ENCODE peak calls at places on chromosome 7, in ten cellular contexts. V is mammary epithelial cell, K is suprapubic skin, W is testis, X is cardiac fibroblast, G is skeletal muscle cell, U is HAP-1, L is choroid plexus epithelial cell, M is PC-3, S is heart right ventricle. H is an unnamed sample.

GRCh38 chr7:148589640-148590039 is 926 bp upstream of the C7orf33 start:
- DNase-seq in L (no peak), U (no peak), V (no peak), S (no peak), W (no peak), X (no peak), M (no peak), G (no peak), K (no peak), H (no peak)

GRCh38 chr7:16556359-16556758 is 29.7 kb downstream of the LRRC72 start:
- DNase-seq in K (no peak), L (no peak), S (no peak), W (no peak), U (no peak), G (no peak), X (no peak), M (no peak), V (no peak), H (no peak)

GRCh38 chr7:96899108-96899507 is 106.2 kb upstream of the DLX6 start:
- DNase-seq in G (no peak), V (no peak), L (no peak), M (no peak), W (no peak), S (no peak), K (no peak), X (no peak), U (no peak), H (no peak)

GRCh38 chr7:141220263-141220662 is 146.4 kb downstream of the TMEM178B start:
- DNase-seq in W (no peak), M (no peak), S (no peak), L (peak; percentile 10), G (no peak), V (no peak), K (no peak), U (peak; percentile 59), X (no peak), H (no peak)

GRCh38 chr7:116552616-116553015 is 27.8 kb downstream of the CAV1 start:
- DNase-seq in U (no peak), V (peak; percentile 76), W (no peak), K (no peak), G (no peak), M (peak; percentile 50), S (no peak), X (no peak), L (peak; percentile 31), H (no peak)

GRCh38 chr7:26490631-26491624 is 199.3 kb downstream of the SNX10 start:
- DNase-seq in U (no peak), X (no peak), S (no peak), V (peak; percentile 91), G (no peak), K (no peak), L (no peak), W (no peak), M (peak; percentile 9), H (peak; percentile 68)

GRCh38 chr7:159201722-159202330 is 57.2 kb upstream of the VIPR2 start:
- DNase-seq in W (no peak), M (no peak), V (no peak), S (no peak), L (no peak), U (no peak), K (no peak), G (no peak), X (no peak), H (no peak)

GRCh38 chr7:141114141-141114664 is 40.3 kb downstream of the TMEM178B start:
- DNase-seq in U (no peak), W (no peak), V (no peak), X (no peak), G (no peak), K (no peak), L (no peak), S (no peak), M (no peak), H (no peak)

GRCh38 chr7:144848078-144848477 is 12.2 kb upstream of the TPK1 start:
- DNase-seq in X (no peak), V (no peak), G (no peak), L (no peak), U (no peak), W (no peak), M (no peak), K (no peak), S (no peak), H (no peak)

GRCh38 chr7:155299539-155300202 is 2.0 kb downstream of the INSIG1 start:
- DNase-seq in L (peak; percentile 62), X (no peak), V (peak; percentile 42), W (no peak), S (no peak), M (peak; percentile 24), G (no peak), K (no peak), U (no peak), H (no peak)

GRCh38 chr7:128827248-128827958 is 2.8 kb upstream of the FLNC start:
- DNase-seq in M (peak; percentile 78), X (peak; percentile 85), W (no peak), K (no peak), V (no peak), L (peak; percentile 64), S (peak; percentile 62), U (no peak), G (peak; percentile 93), H (no peak)

GRCh38 chr7:128830231-128831177 is at the start of gene FLNC:
- DNase-seq in U (peak; percentile 55), L (peak; percentile 71), K (no peak), M (peak; percentile 44), G (no peak), V (peak; percentile 19), S (peak; percentile 63), X (peak; percentile 73), W (peak; percentile 54), H (peak; percentile 44)

GRCh38 chr7:128827971-128828711 is 2.1 kb upstream of the FLNC start:
- DNase-seq in K (no peak), L (peak; percentile 74), U (no peak), M (peak; percentile 45), W (no peak), S (peak; percentile 79), G (no peak), X (peak; percentile 77), V (no peak), H (no peak)

GRCh38 chr7:128831178-128831993 is 1.2 kb downstream of the FLNC start:
- DNase-seq in V (no peak), W (no peak), K (no peak), U (peak; percentile 86), M (peak; percentile 3), L (peak; percentile 66), S (peak; percentile 76), G (no peak), X (peak; percentile 65), H (no peak)

DNA sequence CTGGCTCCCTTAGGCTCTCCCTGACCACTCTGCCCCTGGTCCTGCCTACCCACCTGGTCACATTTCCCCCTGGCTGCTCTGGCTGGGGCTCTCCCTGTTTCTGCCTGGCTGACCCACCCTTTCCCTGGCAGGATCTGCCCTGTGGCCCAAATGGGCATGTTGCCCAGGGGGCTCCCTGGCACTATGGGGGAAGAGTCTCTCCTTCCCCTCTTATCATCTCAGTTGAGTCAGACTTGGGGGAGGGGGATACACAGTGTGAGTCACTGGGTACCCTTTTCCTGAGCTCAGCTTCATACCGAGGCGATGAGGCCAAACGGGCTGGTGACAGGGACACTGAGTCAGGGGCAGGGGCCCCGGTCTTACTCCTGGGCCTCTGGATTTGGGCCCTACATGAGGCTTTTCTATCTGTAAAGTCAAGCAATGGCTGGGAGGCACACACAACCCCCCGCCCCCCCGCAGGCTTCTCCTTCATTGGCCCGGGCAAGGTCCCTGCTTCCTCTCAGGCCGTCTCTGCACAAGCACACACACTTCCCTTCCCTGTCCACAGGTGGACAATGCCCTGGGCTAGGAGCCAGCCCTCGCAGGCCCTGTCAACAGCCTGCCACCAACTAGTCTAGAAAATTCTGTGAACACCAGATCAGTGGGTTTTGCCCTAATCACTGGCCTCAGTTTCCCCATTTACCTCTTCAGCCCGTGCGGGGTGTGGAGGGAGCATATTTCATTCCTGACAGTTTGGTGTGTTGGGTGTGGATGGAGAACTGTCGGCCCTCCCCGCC is 627 bp upstream of the FLNC start:
- DNase-seq in U (peak; percentile 39), S (peak; percentile 61), M (peak; percentile 77), G (no peak), X (peak; percentile 45), W (no peak), V (no peak), K (no peak), L (peak; percentile 24), H (peak; percentile 37)
- H3K4me3 ChIP-seq in U (peak overlapping the region; percentile 46), S (peak overlapping the region; percentile 92), M (peak overlapping the region; percentile 65), G (peak overlapping the region; percentile 21), X (peak overlapping the region; percentile 24), W (no peak overlapping the region), V (no peak overlapping the region), K (peak overlapping the region; percentile 50), L (peak overlapping the region; percentile 32), H (no peak overlapping the region)

GRCh38 chr7:74028321-74028812 is 394 bp downstream of the ELN start:
- DNase-seq in M (no peak), U (no peak), G (no peak), K (no peak), W (no peak), S (no peak), V (no peak), L (no peak), X (no peak), H (no peak)
- H3K4me3 ChIP-seq in M (no peak overlapping the region), U (no peak overlapping the region), G (peak overlapping the region; percentile 38), K (peak overlapping the region; percentile 55), W (peak overlapping the region; percentile 51), S (peak overlapping the region; percentile 61), V (no peak overlapping the region), L (no peak overlapping the region), X (no peak overlapping the region), H (no peak overlapping the region)

DNA sequence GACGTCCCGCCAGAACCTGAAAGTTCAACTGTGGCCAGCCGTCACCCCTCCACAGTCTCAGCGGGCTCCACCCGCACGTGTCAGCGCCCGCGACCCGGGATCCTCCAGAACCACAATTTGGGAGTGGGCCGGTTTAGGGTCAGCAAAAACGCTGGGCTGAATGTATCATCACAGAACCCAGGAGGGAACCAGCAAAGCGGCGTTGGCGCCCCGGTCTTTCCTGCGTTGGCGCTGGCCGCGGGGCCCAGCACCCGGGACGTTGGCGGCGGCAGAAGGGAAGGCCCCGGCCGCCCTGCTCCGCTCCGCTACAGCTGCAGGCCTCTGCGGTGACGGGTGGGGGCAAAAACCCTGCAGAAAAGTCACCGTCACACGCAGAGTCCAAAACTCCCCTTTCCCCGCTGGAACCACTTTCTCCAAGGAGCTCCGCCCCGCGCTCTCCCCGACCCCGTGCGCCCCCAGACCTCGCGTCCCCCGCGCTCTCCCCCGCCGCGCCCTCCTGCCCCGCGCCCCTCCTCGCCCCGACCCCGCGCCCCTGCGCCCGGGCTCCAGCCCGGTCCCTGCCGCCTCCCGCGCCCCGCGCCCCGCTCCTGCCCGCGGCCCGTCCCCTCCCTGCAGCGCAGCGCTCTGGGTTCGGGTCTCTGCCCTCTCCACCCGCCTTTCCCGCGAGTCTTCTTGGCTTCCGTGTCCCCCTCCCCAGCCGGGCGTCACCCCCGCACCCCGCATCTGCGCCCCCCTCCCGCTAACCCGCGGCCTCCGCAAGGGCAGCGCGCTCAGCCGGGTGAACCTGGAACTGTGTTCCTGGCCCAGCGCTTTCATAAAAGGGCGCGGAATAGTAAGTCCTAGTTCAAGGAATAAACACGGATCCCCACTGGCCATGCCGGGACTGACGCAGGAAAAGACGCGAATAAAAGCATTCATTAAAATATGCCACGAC is 24.0 kb upstream of the RNF32 start:
- DNase-seq in W (no peak), U (no peak), M (no peak), S (no peak), K (no peak), V (no peak), X (no peak), L (peak; percentile 11), G (no peak), H (peak; percentile 26)
- H3K4me3 ChIP-seq in W (peak overlapping the region; percentile 5), U (no peak overlapping the region), M (no peak overlapping the region), S (peak overlapping the region; percentile 49), K (peak overlapping the region; percentile 39), V (no peak overlapping the region), X (no peak overlapping the region), L (peak overlapping the region; percentile 25), G (peak overlapping the region; percentile 13), H (no peak overlapping the region)

GRCh38 chr7:17618652-17618974 is 320.2 kb downstream of the AHR start:
- DNase-seq in K (no peak), W (no peak), U (no peak), X (no peak), V (no peak), M (peak; percentile 44), L (no peak), S (no peak), G (no peak), H (no peak)
- H3K4me3 ChIP-seq in K (no peak overlapping the region), W (no peak overlapping the region), U (no peak overlapping the region), X (no peak overlapping the region), V (no peak overlapping the region), M (no peak overlapping the region), L (no peak overlapping the region), S (no peak overlapping the region), G (no peak overlapping the region), H (no peak overlapping the region)

H was measured in thyroid gland.